ENCODE peak calls at places on chromosomes 4 and X, in nine cellular contexts. One of them, this sample, is unnamed.

GRCh38 chrX:48890934-48891401 is 6.6 kb downstream of the TIMM17B start:
- DNase-seq in NCI-H1092 treated with DMSO at 0.1 percent for 48 hours: peak; percentile 36
- DNase-seq in GM03348: peak; percentile 19
- DNase-seq in activated CD4-positive, alpha-beta T cell treated with anti-CD3 and anti-CD28 coated beads for 48 hours: peak; percentile 20
- DNase-seq in foreskin fibroblast: no peak
- DNase-seq in cardiac fibroblast: no peak
- DNase-seq in amniotic stem cell: no peak
- DNase-seq in nephron progenitor cell: peak; percentile 23
- DNase-seq in tibial artery: no peak
- DNase-seq in this sample: no peak

GRCh38 chr4:75889537-75890199 is 12.6 kb downstream of the PPEF2 start:
- DNase-seq in foreskin fibroblast: no peak
- DNase-seq in nephron progenitor cell: no peak
- DNase-seq in tibial artery: no peak
- DNase-seq in GM03348: no peak
- DNase-seq in cardiac fibroblast: no peak
- DNase-seq in activated CD4-positive, alpha-beta T cell treated with anti-CD3 and anti-CD28 coated beads for 48 hours: no peak
- DNase-seq in NCI-H1092 treated with DMSO at 0.1 percent for 48 hours: no peak
- DNase-seq in amniotic stem cell: no peak
- DNase-seq in this sample: no peak

GRCh38 chr4:20253272-20253798 is 1.6 kb downstream of the SLIT2 start:
- DNase-seq in cardiac fibroblast: peak; percentile 20
- DNase-seq in amniotic stem cell: no peak
- DNase-seq in nephron progenitor cell: peak; percentile 27
- DNase-seq in GM03348: peak; percentile 9
- DNase-seq in NCI-H1092 treated with DMSO at 0.1 percent for 48 hours: peak; percentile 35
- DNase-seq in tibial artery: no peak
- DNase-seq in foreskin fibroblast: peak; percentile 10
- DNase-seq in activated CD4-positive, alpha-beta T cell treated with anti-CD3 and anti-CD28 coated beads for 48 hours: no peak
- DNase-seq in this sample: no peak

GRCh38 chr4:76430519-76431388 is 4.3 kb upstream of the SHROOM3 start:
- DNase-seq in activated CD4-positive, alpha-beta T cell treated with anti-CD3 and anti-CD28 coated beads for 48 hours: no peak
- DNase-seq in foreskin fibroblast: peak; percentile 27
- DNase-seq in nephron progenitor cell: peak; percentile 15
- DNase-seq in NCI-H1092 treated with DMSO at 0.1 percent for 48 hours: peak; percentile 35
- DNase-seq in GM03348: peak; percentile 66
- DNase-seq in tibial artery: no peak
- DNase-seq in amniotic stem cell: peak; percentile 46
- DNase-seq in cardiac fibroblast: peak; percentile 75
- DNase-seq in this sample: peak; percentile 46

GRCh38 chr4:169238445-169238844 is 32.3 kb downstream of the SH3RF1 start:
- DNase-seq in cardiac fibroblast: peak; percentile 64
- DNase-seq in nephron progenitor cell: no peak
- DNase-seq in foreskin fibroblast: no peak
- DNase-seq in activated CD4-positive, alpha-beta T cell treated with anti-CD3 and anti-CD28 coated beads for 48 hours: no peak
- DNase-seq in NCI-H1092 treated with DMSO at 0.1 percent for 48 hours: no peak
- DNase-seq in tibial artery: no peak
- DNase-seq in GM03348: peak; percentile 17
- DNase-seq in amniotic stem cell: peak; percentile 12
- DNase-seq in this sample: no peak

GRCh38 chrX:150517303-150517896 is 51.0 kb upstream of the MTM1 start:
- DNase-seq in activated CD4-positive, alpha-beta T cell treated with anti-CD3 and anti-CD28 coated beads for 48 hours: no peak
- DNase-seq in cardiac fibroblast: peak; percentile 27
- DNase-seq in GM03348: peak; percentile 61
- DNase-seq in tibial artery: peak; percentile 44
- DNase-seq in NCI-H1092 treated with DMSO at 0.1 percent for 48 hours: no peak
- DNase-seq in amniotic stem cell: peak; percentile 2
- DNase-seq in foreskin fibroblast: peak; percentile 45
- DNase-seq in nephron progenitor cell: no peak
- DNase-seq in this sample: no peak

GRCh38 chr4:42412251-42412650 is 15.0 kb downstream of the SHISA3 start:
- DNase-seq in foreskin fibroblast: no peak
- DNase-seq in GM03348: peak; percentile 51
- DNase-seq in amniotic stem cell: no peak
- DNase-seq in activated CD4-positive, alpha-beta T cell treated with anti-CD3 and anti-CD28 coated beads for 48 hours: no peak
- DNase-seq in NCI-H1092 treated with DMSO at 0.1 percent for 48 hours: no peak
- DNase-seq in cardiac fibroblast: peak; percentile 97
- DNase-seq in nephron progenitor cell: no peak
- DNase-seq in tibial artery: no peak
- DNase-seq in this sample: no peak

GRCh38 chr4:93199492-93199891 is 629.1 kb upstream of the ATOH1 start:
- DNase-seq in amniotic stem cell: no peak
- DNase-seq in NCI-H1092 treated with DMSO at 0.1 percent for 48 hours: peak; percentile 91
- DNase-seq in GM03348: peak; percentile 64
- DNase-seq in cardiac fibroblast: peak; percentile 54
- DNase-seq in activated CD4-positive, alpha-beta T cell treated with anti-CD3 and anti-CD28 coated beads for 48 hours: no peak
- DNase-seq in foreskin fibroblast: peak; percentile 1
- DNase-seq in nephron progenitor cell: peak; percentile 9
- DNase-seq in tibial artery: no peak
- DNase-seq in this sample: no peak

GRCh38 chrX:63050225-63050624 is 300.9 kb downstream of the SPIN4 start:
- DNase-seq in NCI-H1092 treated with DMSO at 0.1 percent for 48 hours: no peak
- DNase-seq in cardiac fibroblast: no peak
- DNase-seq in tibial artery: no peak
- DNase-seq in GM03348: no peak
- DNase-seq in amniotic stem cell: no peak
- DNase-seq in activated CD4-positive, alpha-beta T cell treated with anti-CD3 and anti-CD28 coated beads for 48 hours: no peak
- DNase-seq in nephron progenitor cell: no peak
- DNase-seq in foreskin fibroblast: no peak
- DNase-seq in this sample: no peak

GRCh38 chrX:4528247-4528646 is 814.8 kb upstream of the PRKX start:
- DNase-seq in NCI-H1092 treated with DMSO at 0.1 percent for 48 hours: no peak
- DNase-seq in foreskin fibroblast: no peak
- DNase-seq in activated CD4-positive, alpha-beta T cell treated with anti-CD3 and anti-CD28 coated beads for 48 hours: no peak
- DNase-seq in nephron progenitor cell: no peak
- DNase-seq in tibial artery: no peak
- DNase-seq in cardiac fibroblast: no peak
- DNase-seq in amniotic stem cell: no peak
- DNase-seq in GM03348: no peak
- DNase-seq in this sample: no peak

GRCh38 chr4:71260544-71260943 is 78.3 kb upstream of the SLC4A4 start:
- DNase-seq in activated CD4-positive, alpha-beta T cell treated with anti-CD3 and anti-CD28 coated beads for 48 hours: no peak
- DNase-seq in NCI-H1092 treated with DMSO at 0.1 percent for 48 hours: no peak
- DNase-seq in nephron progenitor cell: no peak
- DNase-seq in cardiac fibroblast: no peak
- DNase-seq in GM03348: no peak
- DNase-seq in tibial artery: no peak
- DNase-seq in foreskin fibroblast: no peak
- DNase-seq in amniotic stem cell: no peak
- DNase-seq in this sample: no peak

GRCh38 chr4:25160714-25161598 is 707 bp upstream of the SEPSECS start:
- DNase-seq in nephron progenitor cell: no peak
- DNase-seq in cardiac fibroblast: no peak
- DNase-seq in NCI-H1092 treated with DMSO at 0.1 percent for 48 hours: no peak
- DNase-seq in activated CD4-positive, alpha-beta T cell treated with anti-CD3 and anti-CD28 coated beads for 48 hours: peak; percentile 28
- DNase-seq in foreskin fibroblast: no peak
- DNase-seq in amniotic stem cell: no peak
- DNase-seq in GM03348: no peak
- DNase-seq in tibial artery: peak; percentile 27
- DNase-seq in this sample: no peak

GRCh38 chrX:44931441-44931973 is 58.5 kb downstream of the KDM6A start:
- DNase-seq in cardiac fibroblast: no peak
- DNase-seq in activated CD4-positive, alpha-beta T cell treated with anti-CD3 and anti-CD28 coated beads for 48 hours: no peak
- DNase-seq in nephron progenitor cell: no peak
- DNase-seq in NCI-H1092 treated with DMSO at 0.1 percent for 48 hours: no peak
- DNase-seq in foreskin fibroblast: no peak
- DNase-seq in tibial artery: no peak
- DNase-seq in amniotic stem cell: no peak
- DNase-seq in GM03348: no peak
- DNase-seq in this sample: no peak

GRCh38 chrX:45324941-45325340 is 124.3 kb upstream of the DIPK2B start:
- DNase-seq in GM03348: no peak
- DNase-seq in foreskin fibroblast: no peak
- DNase-seq in amniotic stem cell: no peak
- DNase-seq in nephron progenitor cell: no peak
- DNase-seq in NCI-H1092 treated with DMSO at 0.1 percent for 48 hours: no peak
- DNase-seq in activated CD4-positive, alpha-beta T cell treated with anti-CD3 and anti-CD28 coated beads for 48 hours: no peak
- DNase-seq in tibial artery: no peak
- DNase-seq in cardiac fibroblast: peak; percentile 50
- DNase-seq in this sample: no peak

GRCh38 chrX:95076449-95076848 is 1402.4 kb downstream of the FAM133A start:
- DNase-seq in amniotic stem cell: peak; percentile 57
- DNase-seq in GM03348: peak; percentile 7
- DNase-seq in tibial artery: no peak
- DNase-seq in NCI-H1092 treated with DMSO at 0.1 percent for 48 hours: peak; percentile 2
- DNase-seq in cardiac fibroblast: peak; percentile 49
- DNase-seq in foreskin fibroblast: no peak
- DNase-seq in activated CD4-positive, alpha-beta T cell treated with anti-CD3 and anti-CD28 coated beads for 48 hours: peak; percentile 3
- DNase-seq in nephron progenitor cell: peak; percentile 7
- DNase-seq in this sample: peak; percentile 1

GRCh38 chrX:149607699-149608098 is 12.6 kb upstream of the HSFX2 start:
- DNase-seq in GM03348: no peak
- DNase-seq in activated CD4-positive, alpha-beta T cell treated with anti-CD3 and anti-CD28 coated beads for 48 hours: no peak
- DNase-seq in NCI-H1092 treated with DMSO at 0.1 percent for 48 hours: no peak
- DNase-seq in tibial artery: no peak
- DNase-seq in foreskin fibroblast: no peak
- DNase-seq in amniotic stem cell: no peak
- DNase-seq in nephron progenitor cell: no peak
- DNase-seq in cardiac fibroblast: no peak
- DNase-seq in this sample: no peak

This sample was measured in LNCaP clone FGC.